ENCODE peak calls at places on chromosomes 13 and 19, in five cellular contexts. One of them, this sample, is unnamed.

GRCh38 chr13:100304241-100304640 is 215.3 kb downstream of the PCCA start:
- DNase-seq in mucosa of descending colon: no peak
- DNase-seq in sciatic nerve: no peak
- DNase-seq in NCI-H1092 treated with DMSO at 0.1 percent for 48 hours: no peak
- DNase-seq in fibroblast of mammary gland: no peak
- DNase-seq in this sample: no peak

GRCh38 chr19:9413240-9413954 is 22.0 kb downstream of the ZNF266 start:
- DNase-seq in mucosa of descending colon: no peak
- DNase-seq in sciatic nerve: no peak
- DNase-seq in NCI-H1092 treated with DMSO at 0.1 percent for 48 hours: no peak
- DNase-seq in fibroblast of mammary gland: no peak
- DNase-seq in this sample: no peak

GRCh38 chr19:41904118-41904870 is 21.3 kb downstream of the ARHGEF1 start:
- DNase-seq in mucosa of descending colon: peak; percentile 88
- DNase-seq in sciatic nerve: no peak
- DNase-seq in NCI-H1092 treated with DMSO at 0.1 percent for 48 hours: peak; percentile 23
- DNase-seq in fibroblast of mammary gland: no peak
- DNase-seq in this sample: no peak

GRCh38 chr19:53102701-53103140 is 501 bp downstream of the ZNF160 start:
- DNase-seq in mucosa of descending colon: peak; percentile 57
- DNase-seq in sciatic nerve: no peak
- DNase-seq in NCI-H1092 treated with DMSO at 0.1 percent for 48 hours: peak; percentile 29
- DNase-seq in fibroblast of mammary gland: peak; percentile 32
- DNase-seq in this sample: peak; percentile 31

GRCh38 chr13:29676941-29677452 is 81.5 kb upstream of the SLC7A1 start:
- DNase-seq in mucosa of descending colon: peak; percentile 47
- DNase-seq in sciatic nerve: no peak
- DNase-seq in NCI-H1092 treated with DMSO at 0.1 percent for 48 hours: no peak
- DNase-seq in fibroblast of mammary gland: peak; percentile 23
- DNase-seq in this sample: peak; percentile 2

GRCh38 chr13:75871059-75871458 is 234.9 kb downstream of the LMO7 start:
- DNase-seq in mucosa of descending colon: no peak
- DNase-seq in sciatic nerve: no peak
- DNase-seq in NCI-H1092 treated with DMSO at 0.1 percent for 48 hours: no peak
- DNase-seq in fibroblast of mammary gland: peak; percentile 14
- DNase-seq in this sample: no peak

GRCh38 chr13:50587122-50587521 is 256.4 kb downstream of the DLEU7 start:
- DNase-seq in mucosa of descending colon: no peak
- DNase-seq in sciatic nerve: no peak
- DNase-seq in NCI-H1092 treated with DMSO at 0.1 percent for 48 hours: no peak
- DNase-seq in fibroblast of mammary gland: no peak
- DNase-seq in this sample: no peak

GRCh38 chr19:3459322-3459881 is 20.9 kb downstream of the SMIM24 start:
- DNase-seq in mucosa of descending colon: peak; percentile 56
- DNase-seq in sciatic nerve: peak; percentile 94
- DNase-seq in NCI-H1092 treated with DMSO at 0.1 percent for 48 hours: no peak
- DNase-seq in fibroblast of mammary gland: peak; percentile 93
- DNase-seq in this sample: peak; percentile 94

GRCh38 chr19:40322951-40323615 is 25.1 kb downstream of the C19orf47 start:
- DNase-seq in mucosa of descending colon: no peak
- DNase-seq in sciatic nerve: no peak
- DNase-seq in NCI-H1092 treated with DMSO at 0.1 percent for 48 hours: no peak
- DNase-seq in fibroblast of mammary gland: no peak
- DNase-seq in this sample: no peak

GRCh38 chr13:108755084-108755483 is 125.7 kb downstream of the MYO16 start:
- DNase-seq in mucosa of descending colon: no peak
- DNase-seq in sciatic nerve: no peak
- DNase-seq in NCI-H1092 treated with DMSO at 0.1 percent for 48 hours: no peak
- DNase-seq in fibroblast of mammary gland: no peak
- DNase-seq in this sample: no peak

GRCh38 chr13:21287331-21287907 is 111.0 kb downstream of the MRPL57 start:
- DNase-seq in mucosa of descending colon: no peak
- DNase-seq in sciatic nerve: no peak
- DNase-seq in NCI-H1092 treated with DMSO at 0.1 percent for 48 hours: no peak
- DNase-seq in fibroblast of mammary gland: no peak
- DNase-seq in this sample: no peak